ENCODE peak calls at places on chromosomes 1 and 21, in eight cellular contexts. T is GM12865; K is IMR-90; I is dorsolateral prefrontal cortex; C is stimulated activated CD8-positive, alpha-beta memory T cell treated with anti-CD3 and anti-CD28 coated beads, Interleukin-15, amount 100 ng/mL, for 24 hours; E is glomerular endothelial cell; X is GDM1; P is naive thymus-derived CD8-positive, alpha-beta T cell. N is an unnamed sample.

GRCh38 chr21:26115346-26115745 is 55.2 kb downstream of the APP start:
- DNase-seq in K (no peak), E (peak), T (no peak), I (no peak), X (no peak), C (no peak), P (no peak), N (no peak)

GRCh38 chr21:37208056-37208705 is 59.0 kb downstream of the VPS26C start:
- DNase-seq in T (peak), X (peak), E (no peak), I (peak), P (no peak), K (no peak), C (no peak), N (peak)

GRCh38 chr1:26941311-26941710 is 19.0 kb downstream of the KDF1 start:
- DNase-seq in K (no peak), X (no peak), E (no peak), T (no peak), P (no peak), I (no peak), C (no peak), N (no peak)

GRCh38 chr1:223244366-223245103 is 101.5 kb upstream of the TLR5 start:
- DNase-seq in E (no peak), P (no peak), C (no peak), I (no peak), K (peak), X (no peak), T (peak), N (no peak)

GRCh38 chr1:167200272-167200671 is 20.4 kb upstream of the POU2F1 start:
- DNase-seq in E (no peak), K (no peak), I (no peak), X (no peak), C (no peak), T (no peak), P (no peak), N (no peak)

GRCh38 chr1:67557731-67558448 is 127.1 kb upstream of the GADD45A start:
- DNase-seq in C (no peak), P (no peak), I (no peak), X (peak), K (no peak), T (no peak), E (no peak), N (peak)

GRCh38 chr21:34734696-34735095 is 65.9 kb downstream of the CLIC6 start:
- DNase-seq in C (no peak), I (no peak), T (no peak), X (no peak), K (no peak), P (no peak), E (no peak), N (no peak)

GRCh38 chr1:57102957-57103356 is 137.1 kb upstream of the C8B start:
- DNase-seq in X (no peak), T (no peak), I (no peak), P (no peak), E (no peak), C (no peak), K (no peak), N (no peak)

N was measured in KG1.